ENCODE peak calls at places on chromosomes 11 and 22, in five cellular contexts. T, O, J, W and I are unnamed samples.

GRCh38 chr22:49971232-49972162 is 10.9 kb downstream of the PIM3 start:
- DNase-seq in T (peak), O (peak), J (no peak), W (peak), I (peak)

GRCh38 chr11:83259559-83259958 is 26.6 kb downstream of the CCDC90B start:
- DNase-seq in T (no peak), O (no peak), J (no peak), W (no peak), I (no peak)

GRCh38 chr11:120811199-120811598 is 212.7 kb upstream of the TBCEL start:
- DNase-seq in T (no peak), O (no peak), J (no peak), W (no peak), I (no peak)

GRCh38 chr22:50602338-50602700 is 1.7 kb downstream of the MAPK8IP2 start:
- DNase-seq in T (no peak), O (no peak), J (no peak), W (no peak), I (no peak)

GRCh38 chr22:17158176-17158567 is 905 bp downstream of the HDHD5 start:
- DNase-seq in T (no peak), O (no peak), J (no peak), W (no peak), I (no peak)

GRCh38 chr11:61516675-61517516 is 8.3 kb downstream of the LRRC10B start:
- DNase-seq in T (no peak), O (peak), J (peak), W (peak), I (peak)

GRCh38 chr22:50226224-50227165 is 18.3 kb downstream of the TUBGCP6 start:
- DNase-seq in T (no peak), O (no peak), J (no peak), W (no peak), I (no peak)

GRCh38 chr11:17603056-17603825 is 56.2 kb downstream of the OTOG start:
- DNase-seq in T (no peak), O (no peak), J (no peak), W (no peak), I (peak)

GRCh38 chr11:44709281-44709562 is 17.5 kb upstream of the TSPAN18 start:
- DNase-seq in T (no peak), O (no peak), J (no peak), W (no peak), I (no peak)

GRCh38 chr22:39360674-39361413 is 11.1 kb downstream of the SYNGR1 start:
- DNase-seq in T (no peak), O (no peak), J (no peak), W (no peak), I (no peak)

GRCh38 chr11:124075841-124076571 is 34.9 kb upstream of the OR10G7 start:
- DNase-seq in T (no peak), O (peak), J (no peak), W (no peak), I (peak)

GRCh38 chr11:91528965-91529364 is 695.7 kb upstream of the FAT3 start:
- DNase-seq in T (no peak), O (no peak), J (no peak), W (no peak), I (no peak)

GRCh38 chr11:67612751-67613150 is 6.0 kb downstream of the NDUFV1 start:
- DNase-seq in T (no peak), O (no peak), J (no peak), W (no peak), I (no peak)

GRCh38 chr11:47398551-47398950 is 9.8 kb upstream of the SLC39A13 start:
- DNase-seq in T (no peak), O (no peak), J (no peak), W (no peak), I (no peak)

GRCh38 chr11:112858289-112859023 is 102.8 kb upstream of the NCAM1 start:
- DNase-seq in T (no peak), O (no peak), J (no peak), W (no peak), I (no peak)

GRCh38 chr22:21054046-21054713 is 8.4 kb downstream of the LRRC74B start:
- DNase-seq in T (peak), O (no peak), J (no peak), W (no peak), I (no peak)

GRCh38 chr11:78100276-78101040 is 20.8 kb upstream of the NDUFC2 start:
- DNase-seq in T (no peak), O (no peak), J (no peak), W (no peak), I (no peak)

GRCh38 chr11:9802291-9802861 is 138.5 kb downstream of the SWAP70 start:
- DNase-seq in T (no peak), O (no peak), J (peak), W (peak), I (no peak)

GRCh38 chr22:42360348-42360747 is 71.9 kb downstream of the NFAM1 start:
- DNase-seq in T (no peak), O (no peak), J (no peak), W (no peak), I (no peak)

GRCh38 chr11:99501655-99502054 is 480.9 kb downstream of the CNTN5 start:
- DNase-seq in T (no peak), O (no peak), J (no peak), W (no peak), I (no peak)

GRCh38 chr11:18490319-18490718 is 34.7 kb downstream of the LDHAL6A start:
- DNase-seq in T (no peak), O (no peak), J (no peak), W (no peak), I (no peak)

GRCh38 chr22:40121463-40121862 is 56.3 kb upstream of the TNRC6B start:
- DNase-seq in T (no peak), O (no peak), J (no peak), W (peak), I (no peak)

GRCh38 chr22:40542821-40543540 is 93.5 kb downstream of the MRTFA start:
- DNase-seq in T (no peak), O (no peak), J (no peak), W (no peak), I (no peak)

GRCh38 chr11:73291781-73292180 is 16.3 kb upstream of the ARHGEF17 start:
- DNase-seq in T (no peak), O (no peak), J (no peak), W (no peak), I (no peak)

GRCh38 chr11:76665921-76666351 is 4.6 kb downstream of the LRRC32 start:
- DNase-seq in T (no peak), O (no peak), J (peak), W (no peak), I (no peak)

GRCh38 chr11:42239102-42239501 is 779.6 kb upstream of the LRRC4C start:
- DNase-seq in T (no peak), O (no peak), J (no peak), W (no peak), I (no peak)

GRCh38 chr11:14924291-14924690 is 32.3 kb upstream of the CYP2R1 start:
- DNase-seq in T (no peak), O (no peak), J (no peak), W (no peak), I (no peak)

GRCh38 chr11:124222407-124222806 is 18.5 kb upstream of the OR8G1 start:
- DNase-seq in T (no peak), O (no peak), J (no peak), W (no peak), I (no peak)

GRCh38 chr22:29320546-29320945 is 5.0 kb upstream of the RASL10A start:
- DNase-seq in T (no peak), O (no peak), J (no peak), W (peak), I (no peak)

GRCh38 chr11:102456381-102456780 is 3.8 kb upstream of the TMEM123 start:
- DNase-seq in T (no peak), O (no peak), J (no peak), W (no peak), I (no peak)